ENCODE peak calls at places on chromosomes 4 and X, in four cellular contexts. H is HepG2, L is GM12878, U is K562. R is an unnamed sample.

GRCh38 chr4:109389367-109390118 is 44.1 kb upstream of the SEC24B start:
- DNase-seq in U (no peak), H (peak; percentile 20), L (peak; percentile 23), R (no peak)

GRCh38 chrX:85243761-85244410 is at the start of the genes SATL1 and ZNF711:
- DNase-seq in H (peak; percentile 21), U (peak; percentile 27), L (no peak), R (peak; percentile 61)

GRCh38 chrX:9558615-9559014 is 93.8 kb downstream of the TBL1X start:
- DNase-seq in L (no peak), H (no peak), U (no peak), R (no peak)

GRCh38 chr4:52059372-52059771 is 8.3 kb downstream of the SPATA18 start:
- DNase-seq in U (no peak), H (no peak), L (no peak), R (peak; percentile 84)

GRCh38 chr4:138576684-138577083 is 334.5 kb upstream of the SLC7A11 start:
- DNase-seq in L (no peak), U (peak; percentile 9), H (peak; percentile 39), R (peak; percentile 57)

GRCh38 chr4:27861802-27862201 is 1001.2 kb downstream of the STIM2 start:
- DNase-seq in H (no peak), U (no peak), L (no peak), R (no peak)

GRCh38 chrX:68112321-68112720 is 321.0 kb downstream of the OPHN1 start:
- DNase-seq in U (no peak), H (no peak), L (no peak), R (peak; percentile 20)

GRCh38 chr4:98662619-98663225 is 4.3 kb upstream of the TSPAN5 start:
- DNase-seq in L (no peak), H (no peak), U (no peak), R (no peak)

GRCh38 chr4:5451243-5451642 is 257.1 kb downstream of the EVC2 start:
- DNase-seq in U (no peak), H (no peak), L (no peak), R (no peak)

GRCh38 chrX:149568701-149569296 is 18.5 kb downstream of the MAGEA9B start:
- DNase-seq in L (no peak), H (no peak), U (no peak), R (no peak)

GRCh38 chrX:43467608-43468234 is 188.4 kb upstream of the MAOA start:
- DNase-seq in H (peak; percentile 4), U (peak; percentile 7), L (no peak), R (no peak)

GRCh38 chrX:130082244-130083106 is 27.8 kb downstream of the ELF4 start:
- DNase-seq in L (no peak), H (no peak), U (peak; percentile 78), R (no peak)

GRCh38 chr4:152735302-152735917 is 44.1 kb downstream of the TIGD4 start:
- DNase-seq in H (no peak), L (peak; percentile 32), U (peak; percentile 12), R (peak; percentile 41)

GRCh38 chr4:1521821-1522361 is 115.6 kb upstream of the NKX1-1 start:
- DNase-seq in U (no peak), L (no peak), H (no peak), R (no peak)
- TF ChIP-seq EZH2 in U (no peak), L (no peak), H (no peak), R (no peak)

GRCh38 chrX:65667503-65668355 is at the start of gene MSN:
- DNase-seq in U (peak; percentile 78), H (no peak), L (no peak), R (peak; percentile 52)
- TF ChIP-seq MYC in U (no peak), H (no peak), L (no peak), R (no peak)

DNA sequence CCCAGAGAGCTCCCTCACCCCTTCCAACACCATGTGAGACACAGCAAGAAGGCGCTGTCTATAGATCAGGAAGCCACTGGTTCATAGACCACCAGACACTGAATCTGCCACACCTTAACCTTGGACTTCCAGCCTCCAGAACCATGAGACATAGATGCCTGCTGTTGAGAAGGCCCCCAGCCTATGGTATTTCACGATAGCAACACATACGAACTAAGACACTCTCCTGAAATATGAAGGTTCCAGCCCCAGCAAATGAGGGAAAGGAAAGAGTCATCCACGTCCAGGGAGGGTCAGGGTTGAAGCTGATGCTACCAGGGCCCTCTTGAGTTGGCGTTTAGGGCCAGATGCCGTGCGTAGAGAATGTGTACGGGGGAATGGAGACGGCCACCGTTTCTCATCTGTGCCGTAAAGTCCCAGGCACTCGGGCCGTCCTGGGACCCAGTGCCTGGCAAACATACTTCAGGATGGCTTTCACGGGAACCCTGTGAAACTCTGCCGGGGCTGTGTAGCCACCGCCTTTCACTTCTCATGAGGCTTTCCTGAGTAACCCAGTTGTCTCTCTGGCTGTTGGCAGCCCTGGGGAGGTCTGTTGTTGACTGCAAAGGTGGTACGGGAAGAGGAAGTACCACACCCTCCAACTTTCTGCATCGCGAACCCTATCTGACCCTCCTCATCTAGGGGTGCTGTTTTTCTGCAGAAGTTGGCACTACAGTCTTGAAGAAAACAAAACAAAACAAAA is 17.7 kb upstream of the P2RY8 start:
- DNase-seq in U (no peak), L (no peak), H (no peak), R (no peak)
- TF ChIP-seq EZH2 in U (no peak), L (no peak), H (no peak), R (no peak)

GRCh38 chr4:23477905-23478304 is 411.9 kb downstream of the PPARGC1A start:
- DNase-seq in H (no peak), U (no peak), L (no peak), R (no peak)

GRCh38 chr4:23476514-23477090 is 413.2 kb downstream of the PPARGC1A start:
- DNase-seq in U (no peak), L (no peak), H (no peak), R (no peak)
- TF ChIP-seq MYC in U (no peak), L (no peak), H (no peak), R (no peak)

GRCh38 chrX:137549073-137549472 is 16.9 kb upstream of the ZIC3 start:
- DNase-seq in U (no peak), H (no peak), L (no peak), R (no peak)
- TF ChIP-seq EZH2 in U (no peak), H (no peak), L (no peak), R (no peak)

GRCh38 chr4:23122666-23123400 is 430.1 kb downstream of the GBA3 start:
- DNase-seq in L (no peak), H (no peak), U (no peak), R (no peak)
- TF ChIP-seq MYC in L (no peak), H (no peak), U (no peak), R (no peak)

DNA sequence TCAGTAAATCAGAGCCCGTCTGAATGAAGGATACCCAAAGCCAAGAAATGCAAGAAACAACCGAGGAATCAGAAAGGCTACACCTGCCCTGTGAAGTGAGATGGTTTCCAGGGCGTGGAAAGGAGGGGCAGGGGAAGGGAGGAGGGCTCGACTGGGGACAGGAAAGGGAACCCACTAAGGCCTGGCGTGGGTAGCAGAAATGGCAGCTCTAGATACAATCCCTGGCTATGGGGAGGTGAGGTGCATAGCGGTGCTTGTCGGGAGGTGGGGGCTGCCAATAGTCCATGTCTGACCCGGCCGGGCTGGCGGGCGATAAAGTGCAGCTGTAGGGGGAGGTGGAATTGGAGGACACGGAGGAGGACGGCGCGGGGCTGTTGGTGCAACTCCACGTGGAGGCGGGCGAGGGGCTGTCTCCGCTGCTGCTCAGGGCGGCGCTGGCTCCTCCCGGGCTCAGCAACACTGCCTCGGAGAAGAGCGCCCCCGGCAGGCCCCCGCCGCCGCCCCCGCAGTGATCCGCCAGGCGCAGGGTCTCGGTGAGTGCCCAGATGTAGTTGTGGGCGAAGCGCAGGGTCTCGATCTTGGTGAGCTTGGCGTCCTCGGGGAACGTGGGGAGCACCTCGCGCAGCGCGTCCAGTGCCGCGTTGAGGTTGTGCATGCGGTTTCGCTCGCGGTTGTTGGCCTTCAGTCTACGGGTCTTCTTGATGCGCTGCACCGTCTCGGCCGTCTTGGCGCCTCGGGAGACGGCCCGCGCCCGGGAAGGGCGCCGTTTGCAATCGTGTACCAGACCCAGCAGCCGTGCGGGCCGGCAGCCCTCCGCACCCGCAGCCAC is 1.3 kb downstream of the NEUROG2 start:
- DNase-seq in H (no peak), U (no peak), L (no peak), R (no peak)
- TF ChIP-seq EZH2 in H (no peak), U (no peak), L (no peak), R (peak; percentile 72)

R was measured in endothelial cell of umbilical vein.